ENCODE peak calls at places on chromosome 11, in nine cellular contexts. D is cardiac muscle cell, C is HCT116, G is suprapubic skin, T is body of pancreas, Z is right lobe of liver, R is fibroblast of mammary gland, L is GM12864, M is breast epithelium. F is an unnamed sample.
A peak's percentile ranks its signal among the peaks of the same experiment; 100 is the strongest.

GRCh38 chr11:118060081-118060661 is 16.7 kb upstream of the TMPRSS4 start:
- DNase-seq in D (no peak), C (no peak), G (peak; percentile 50), T (peak; percentile 26), Z (no peak), R (no peak), L (no peak), M (no peak), F (no peak)

GRCh38 chr11:111382451-111382850 is 3.4 kb upstream of the POU2AF1 start:
- DNase-seq in D (no peak), C (no peak), G (no peak), T (no peak), Z (no peak), R (no peak), L (no peak), M (no peak), F (no peak)

GRCh38 chr11:128525411-128526243 is 61.7 kb downstream of the ETS1 start:
- DNase-seq in D (no peak), C (no peak), G (no peak), T (no peak), Z (no peak), R (peak; percentile 85), L (no peak), M (no peak), F (peak; percentile 79)

GRCh38 chr11:62575156-62575555 is 1.5 kb upstream of the EEF1G start:
- DNase-seq in D (no peak), C (no peak), G (peak; percentile 67), T (peak; percentile 64), Z (no peak), R (no peak), L (no peak), M (no peak), F (no peak)

GRCh38 chr11:35013514-35014191 is 97.2 kb downstream of the PDHX start:
- DNase-seq in D (no peak), C (no peak), G (no peak), T (no peak), Z (no peak), R (no peak), L (peak; percentile 51), M (no peak), F (peak; percentile 75)

GRCh38 chr11:5297671-5298070 is 4.1 kb downstream of the OR51B4 start:
- DNase-seq in D (peak; percentile 47), C (no peak), G (no peak), T (no peak), Z (no peak), R (no peak), L (no peak), M (no peak), F (no peak)

GRCh38 chr11:9039194-9039593 is 35.4 kb upstream of the NRIP3 start:
- DNase-seq in D (peak; percentile 41), C (peak; percentile 60), G (no peak), T (no peak), Z (no peak), R (peak; percentile 21), L (no peak), M (no peak), F (no peak)

GRCh38 chr11:58594826-58595225 is 16.0 kb downstream of the ZFP91 start:
- DNase-seq in D (no peak), C (no peak), G (no peak), T (no peak), Z (no peak), R (no peak), L (no peak), M (no peak), F (no peak)

GRCh38 chr11:68324241-68324640 is 11.8 kb downstream of the LRP5 start:
- DNase-seq in D (no peak), C (no peak), G (no peak), T (no peak), Z (no peak), R (no peak), L (no peak), M (no peak), F (no peak)

GRCh38 chr11:68324695-68325094 is 12.3 kb downstream of the LRP5 start:
- DNase-seq in D (no peak), C (no peak), G (no peak), T (no peak), Z (no peak), R (no peak), L (no peak), M (no peak), F (no peak)

GRCh38 chr11:68321293-68322030 is 9.1 kb downstream of the LRP5 start:
- DNase-seq in D (no peak), C (no peak), G (no peak), T (peak; percentile 58), Z (peak; percentile 85), R (no peak), L (no peak), M (no peak), F (no peak)

GRCh38 chr11:68325183-68325893 is 12.9 kb downstream of the LRP5 start:
- DNase-seq in D (no peak), C (no peak), G (no peak), T (no peak), Z (no peak), R (no peak), L (no peak), M (no peak), F (no peak)

DNA sequence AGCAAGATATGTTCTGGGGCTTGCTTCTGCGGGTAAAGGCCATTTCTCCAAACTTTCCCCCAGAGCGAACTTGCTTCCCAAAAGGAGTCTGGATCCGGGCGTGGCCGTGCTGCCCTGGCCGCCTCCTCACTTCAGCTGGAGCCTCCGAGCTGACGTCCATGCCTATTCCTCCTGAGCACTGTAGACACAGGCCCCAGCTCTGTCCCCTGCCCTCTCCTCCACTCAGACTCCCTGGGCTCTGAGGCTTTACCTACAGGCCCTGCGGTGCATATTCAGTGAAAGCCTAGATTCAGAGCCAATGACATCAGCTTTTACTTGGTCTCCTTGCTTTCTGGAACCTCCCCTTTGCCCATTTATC is 9.6 kb downstream of the LRP5 start:
- DNase-seq in D (no peak), C (no peak), G (no peak), T (no peak), Z (no peak), R (no peak), L (no peak), M (no peak), F (no peak)
- H3K4me3 ChIP-seq in D (no peak overlapping the region), C (no peak overlapping the region), G (no peak overlapping the region), T (no peak overlapping the region), Z (no peak overlapping the region), R (no peak overlapping the region), L (no peak overlapping the region), M (no peak overlapping the region), F (no peak overlapping the region)

GRCh38 chr11:67240575-67241389 is 25.5 kb upstream of the GRK2 start:
- DNase-seq in D (peak; percentile 82), C (no peak), G (peak; percentile 80), T (peak; percentile 73), Z (peak; percentile 77), R (peak; percentile 70), L (peak; percentile 81), M (peak; percentile 73), F (peak; percentile 82)
- TF ChIP-seq CTCF in D (no peak), C (no peak), G (no peak), T (no peak), Z (no peak), R (no peak), L (no peak), M (no peak), F (no peak)

GRCh38 chr11:117045956-117046355 is 52.3 kb downstream of the SIK3 start:
- DNase-seq in D (peak; percentile 83), C (no peak), G (no peak), T (no peak), Z (no peak), R (peak; percentile 77), L (no peak), M (no peak), F (peak; percentile 77)

GRCh38 chr11:117045196-117045595 is 53.0 kb downstream of the SIK3 start:
- DNase-seq in D (peak; percentile 44), C (no peak), G (no peak), T (peak; percentile 47), Z (no peak), R (peak; percentile 66), L (no peak), M (no peak), F (peak; percentile 71)

GRCh38 chr11:117042689-117043088 is 55.5 kb downstream of the SIK3 start:
- DNase-seq in D (no peak), C (no peak), G (no peak), T (no peak), Z (no peak), R (no peak), L (no peak), M (no peak), F (no peak)

GRCh38 chr11:117039897-117040296 is 58.3 kb downstream of the SIK3 start:
- DNase-seq in D (no peak), C (no peak), G (no peak), T (no peak), Z (no peak), R (peak; percentile 52), L (no peak), M (no peak), F (no peak)

DNA sequence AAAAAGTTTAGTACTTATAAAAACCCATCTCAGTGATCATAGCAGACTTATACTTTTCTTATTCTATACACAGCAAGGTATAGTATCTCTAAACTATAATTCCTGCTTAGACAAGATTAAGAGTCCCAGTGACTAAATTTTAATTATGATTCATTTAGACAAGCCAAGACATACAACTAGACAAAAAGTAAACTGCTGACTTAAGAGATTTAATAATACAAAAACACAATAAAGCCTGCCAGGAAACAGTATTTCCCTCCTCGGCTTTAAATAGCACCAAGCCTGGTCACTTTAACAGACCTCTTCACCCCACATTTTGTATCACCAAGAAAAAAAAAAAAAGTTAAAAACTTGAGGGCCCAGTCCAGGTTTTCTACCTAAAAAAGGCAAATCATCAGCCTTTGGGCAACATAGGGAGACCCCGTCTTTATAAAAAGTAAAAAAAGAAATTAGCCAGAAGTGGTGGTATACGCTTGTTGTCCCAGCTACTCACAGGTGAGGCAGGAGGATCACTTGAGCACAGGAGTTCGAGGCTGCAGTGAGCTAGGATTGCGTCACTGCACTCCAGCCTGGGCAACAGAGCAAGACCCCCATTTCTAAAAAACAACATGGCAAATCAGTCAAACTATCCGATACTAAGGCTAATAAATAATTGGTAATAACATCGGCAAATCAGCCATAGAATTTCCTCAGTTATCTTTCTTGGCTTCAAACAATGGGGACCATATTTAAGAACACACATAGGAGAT is 53.8 kb downstream of the SIK3 start:
- DNase-seq in D (no peak), C (no peak), G (no peak), T (no peak), Z (no peak), R (no peak), L (no peak), M (no peak), F (no peak)
- H3K4me3 ChIP-seq in D (no peak overlapping the region), C (no peak overlapping the region), G (no peak overlapping the region), T (no peak overlapping the region), Z (no peak overlapping the region), R (no peak overlapping the region), L (no peak overlapping the region), M (no peak overlapping the region), F (no peak overlapping the region)

DNA sequence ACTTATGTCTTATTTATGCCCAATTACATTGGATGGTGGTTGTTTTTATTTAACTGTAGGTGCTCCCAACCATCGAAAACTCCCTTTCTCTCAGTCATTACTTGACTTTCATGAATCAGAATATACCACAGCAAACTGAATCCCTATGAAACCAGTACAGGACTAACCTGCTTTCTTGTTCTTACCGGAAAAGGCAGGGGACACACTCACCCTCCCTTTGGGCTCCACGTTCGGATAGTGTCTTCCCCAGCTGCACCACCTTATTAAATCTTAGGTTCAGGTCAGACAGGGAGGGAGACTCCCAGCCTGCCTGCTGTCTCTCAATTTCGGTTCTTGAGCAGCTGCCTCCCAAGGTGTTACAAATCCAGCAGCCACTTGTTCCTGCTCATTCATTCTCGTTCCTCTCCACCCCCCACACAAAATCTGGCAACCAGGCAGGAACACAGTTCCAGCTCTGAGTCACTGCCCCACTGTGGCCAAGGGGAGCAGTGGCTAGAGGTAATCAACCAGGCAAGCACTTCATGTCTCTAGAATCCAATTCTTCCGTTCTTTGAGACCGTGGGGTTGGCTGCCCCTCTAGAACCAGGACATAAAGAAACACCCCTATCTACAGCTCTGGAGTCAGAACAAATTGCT is 133.0 kb downstream of the PLEKHA7 start:
- DNase-seq in D (peak; percentile 69), C (no peak), G (no peak), T (peak; percentile 80), Z (no peak), R (peak; percentile 69), L (no peak), M (peak; percentile 83), F (peak; percentile 42)
- TF ChIP-seq CTCF in D (peak; percentile 61), C (peak; percentile 16), G (no peak), T (peak; percentile 33), Z (peak; percentile 16), R (peak; percentile 45), L (peak; percentile 41), M (no peak), F (peak; percentile 48)